ENCODE peak calls at places on chromosome 4, in four cellular contexts. N is right lobe of liver, B is RWPE2, T is ascending aorta. M is an unnamed sample.

GRCh38 chr4:15182600-15183222 is 180.4 kb downstream of the CPEB2 start:
- DNase-seq in N (no peak), B (no peak), T (no peak), M (no peak)

GRCh38 chr4:13860126-13860525 is 232.6 kb upstream of the BOD1L1 start:
- DNase-seq in N (no peak), B (no peak), T (no peak), M (no peak)

GRCh38 chr4:8585186-8585585 is 5.0 kb downstream of the GPR78 start:
- DNase-seq in N (peak; percentile 12), B (peak; percentile 33), T (no peak), M (peak; percentile 49)

GRCh38 chr4:183636488-183636887 is 22.5 kb downstream of the RWDD4 start:
- DNase-seq in N (no peak), B (no peak), T (no peak), M (no peak)

GRCh38 chr4:113831469-113831868 is 69.9 kb upstream of the CAMK2D start:
- DNase-seq in N (no peak), B (no peak), T (no peak), M (no peak)

GRCh38 chr4:8665406-8666360 is 73.1 kb downstream of the CPZ start:
- DNase-seq in N (no peak), B (peak; percentile 30), T (no peak), M (no peak)

GRCh38 chr4:80452768-80453167 is 117.2 kb downstream of the CFAP299 start:
- DNase-seq in N (no peak), B (no peak), T (no peak), M (no peak)

GRCh38 chr4:41369680-41370079 is 113.0 kb downstream of the UCHL1 start:
- DNase-seq in N (peak; percentile 67), B (no peak), T (peak; percentile 73), M (no peak)

GRCh38 chr4:16896871-16897270 is 1.6 kb downstream of the LDB2 start:
- DNase-seq in N (no peak), B (no peak), T (no peak), M (no peak)

GRCh38 chr4:54482529-54482961 is 175.2 kb upstream of the KIT start:
- DNase-seq in N (no peak), B (no peak), T (no peak), M (no peak)

GRCh38 chr4:69104719-69105275 is 8.5 kb downstream of the UGT2B7 start:
- DNase-seq in N (no peak), B (no peak), T (no peak), M (no peak)

GRCh38 chr4:123014038-123014437 is 91.6 kb upstream of the NUDT6 start:
- DNase-seq in N (no peak), B (no peak), T (no peak), M (no peak)

GRCh38 chr4:87523307-87523706 is 5.9 kb downstream of the SPARCL1 start:
- DNase-seq in N (no peak), B (no peak), T (no peak), M (no peak)
- H3K27ac ChIP-seq in N (no peak overlapping the region), B (no peak overlapping the region), T (peak overlapping the region; percentile 95), M (peak overlapping the region; percentile 81)

DNA sequence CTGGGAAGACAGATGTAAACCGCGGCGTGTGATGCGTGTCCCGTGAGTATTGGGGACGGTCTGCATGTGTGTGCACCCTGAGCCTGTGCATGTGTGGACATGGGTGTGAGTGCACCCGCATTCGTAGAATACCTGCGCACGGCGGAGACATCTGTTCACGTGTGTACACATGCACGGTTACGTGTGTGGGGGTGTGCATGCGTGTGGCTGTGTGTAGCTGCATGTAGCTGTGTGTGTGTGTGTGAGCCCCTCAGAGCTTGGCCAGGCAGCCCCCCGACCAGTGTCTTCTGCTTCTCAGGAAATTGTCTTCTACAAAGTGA is 19.6 kb downstream of the ATP5ME start:
- DNase-seq in N (no peak), B (no peak), T (no peak), M (peak; percentile 32)
- H3K9me3 ChIP-seq in N (no peaks in the 10 kb centered on the region), B (no peaks in the 10 kb centered on the region), T (no peaks in the 10 kb centered on the region), M (no peaks in the 10 kb centered on the region)

GRCh38 chr4:138181288-138181687 is 60.9 kb downstream of the SLC7A11 start:
- DNase-seq in N (no peak), B (no peak), T (no peak), M (no peak)
- H3K27ac ChIP-seq in N (no peak overlapping the region), B (no peak overlapping the region), T (no peak overlapping the region), M (no peak overlapping the region)

GRCh38 chr4:24915121-24915922 is 2.5 kb upstream of the CCDC149 start:
- DNase-seq in N (no peak), B (no peak), T (no peak), M (no peak)

GRCh38 chr4:24912252-24913098 is at the start of gene CCDC149:
- DNase-seq in N (peak; percentile 93), B (peak; percentile 71), T (no peak), M (peak; percentile 73)

GRCh38 chr4:24913099-24913445 is 230 bp upstream of the CCDC149 start:
- DNase-seq in N (no peak), B (no peak), T (no peak), M (no peak)

GRCh38 chr4:24914460-24914859 is 1.6 kb upstream of the CCDC149 start:
- DNase-seq in N (no peak), B (no peak), T (no peak), M (no peak)

DNA sequence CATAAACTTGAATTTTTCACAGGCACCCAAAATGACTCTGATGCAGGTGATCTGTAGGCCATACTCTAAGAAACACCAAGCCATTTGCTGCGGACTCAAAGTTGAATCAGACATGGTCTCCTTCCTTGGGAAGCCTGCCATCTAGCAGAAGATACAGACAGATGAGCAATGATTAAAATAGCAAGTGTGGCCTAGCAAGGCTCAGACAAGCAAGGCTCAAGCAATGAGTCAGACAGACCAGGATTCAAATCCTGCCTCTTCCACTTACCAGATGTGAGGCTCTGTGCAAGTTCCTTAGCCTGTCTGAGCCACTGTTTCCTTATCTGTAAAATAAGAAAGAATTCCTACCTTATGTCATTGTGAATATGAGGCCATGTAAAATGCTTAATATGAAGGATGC is 2.3 kb downstream of the CCDC149 start:
- DNase-seq in N (no peak), B (no peak), T (no peak), M (no peak)
- H3K9me3 ChIP-seq in N (no peaks in the 10 kb centered on the region), B (no peaks in the 10 kb centered on the region), T (no peaks in the 10 kb centered on the region), M (no peaks in the 10 kb centered on the region)

DNA sequence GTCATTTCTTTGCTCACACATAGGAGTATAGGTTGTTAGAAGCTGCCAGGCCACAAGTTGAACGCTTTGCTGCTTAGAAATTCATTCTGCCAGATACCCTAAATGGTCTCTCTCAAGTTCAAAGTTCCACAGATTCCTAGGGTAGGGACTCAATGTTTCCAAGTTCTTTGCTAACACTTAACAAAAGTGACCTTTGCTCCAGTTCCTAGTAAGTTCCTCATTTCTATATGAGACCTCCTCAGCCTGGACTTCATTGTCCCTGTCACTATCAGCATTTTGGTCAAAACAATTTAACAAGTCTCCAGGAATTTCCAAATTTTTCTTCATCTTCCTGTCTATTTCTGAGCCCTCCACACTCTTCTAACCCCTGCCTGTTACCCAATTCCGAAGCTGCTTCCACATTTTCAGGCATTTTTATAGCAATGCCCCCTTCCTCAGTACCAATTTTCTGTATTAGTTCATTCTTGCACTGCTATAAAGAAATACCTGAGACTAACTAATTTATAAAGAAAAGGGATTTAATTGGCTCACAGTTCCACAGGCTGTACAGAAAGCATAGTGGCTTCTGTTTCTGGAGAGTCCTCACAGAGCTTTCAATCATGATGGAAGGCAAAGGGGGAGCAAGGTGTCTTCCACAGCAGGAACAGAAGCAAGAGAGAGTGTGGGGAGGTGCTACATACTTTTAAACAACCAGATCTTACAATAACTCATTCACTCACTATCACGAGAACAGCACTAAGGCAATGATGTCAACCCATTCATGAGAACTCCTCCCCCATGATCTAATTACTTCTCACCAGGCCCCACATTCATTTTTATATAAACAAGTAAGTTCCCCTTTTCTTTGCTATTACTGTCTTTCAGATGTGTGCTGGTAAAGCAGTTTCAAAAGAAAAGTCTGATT is 11.5 kb upstream of the TLR1 start:
- DNase-seq in N (no peak), B (no peak), T (no peak), M (no peak)
- H3K27ac ChIP-seq in N (peak overlapping the region; percentile 12), B (no peak overlapping the region), T (peak overlapping the region; percentile 56), M (peak overlapping the region; percentile 44)

GRCh38 chr4:105466580-105466979 is 7.3 kb downstream of the PPA2 start:
- DNase-seq in N (no peak), B (no peak), T (no peak), M (no peak)
- H3K9me3 ChIP-seq in N (no peaks in the 10 kb centered on the region), B (no peaks in the 10 kb centered on the region), T (no peaks in the 10 kb centered on the region), M (no peaks in the 10 kb centered on the region)